ENCODE peak calls at places on chromosome 3, in six cellular contexts. One of them, this sample, is unnamed.
A peak's percentile ranks its signal among the peaks of the same experiment; 100 is the strongest.

GRCh38 chr3:62242846-62243245 is 130.5 kb downstream of the FEZF2 start:
- DNase-seq in BJ: no peak
- DNase-seq in anterior cingulate cortex: peak; percentile 12
- DNase-seq in naive thymus-derived CD4-positive, alpha-beta T cell: no peak
- DNase-seq in NCI-H524: no peak
- DNase-seq in progenitor cell of endocrine pancreas: no peak
- DNase-seq in this sample: no peak

GRCh38 chr3:42097166-42097946 is 6.2 kb downstream of the TRAK1 start:
- DNase-seq in anterior cingulate cortex: no peak
- DNase-seq in progenitor cell of endocrine pancreas: no peak
- DNase-seq in naive thymus-derived CD4-positive, alpha-beta T cell: no peak
- DNase-seq in BJ: peak; percentile 71
- DNase-seq in NCI-H524: no peak
- DNase-seq in this sample: no peak

GRCh38 chr3:26621891-26622633 is 510 bp upstream of the LRRC3B start:
- DNase-seq in progenitor cell of endocrine pancreas: no peak
- DNase-seq in BJ: no peak
- DNase-seq in NCI-H524: peak; percentile 6
- DNase-seq in naive thymus-derived CD4-positive, alpha-beta T cell: no peak
- DNase-seq in anterior cingulate cortex: no peak
- DNase-seq in this sample: no peak

GRCh38 chr3:120172070-120172469 is 77.8 kb upstream of the GSK3B start:
- DNase-seq in NCI-H524: no peak
- DNase-seq in BJ: no peak
- DNase-seq in progenitor cell of endocrine pancreas: no peak
- DNase-seq in anterior cingulate cortex: peak; percentile 58
- DNase-seq in naive thymus-derived CD4-positive, alpha-beta T cell: no peak
- DNase-seq in this sample: no peak

GRCh38 chr3:58176827-58177489 is 33.8 kb downstream of the DNASE1L3 start:
- DNase-seq in NCI-H524: no peak
- DNase-seq in anterior cingulate cortex: no peak
- DNase-seq in progenitor cell of endocrine pancreas: no peak
- DNase-seq in BJ: no peak
- DNase-seq in naive thymus-derived CD4-positive, alpha-beta T cell: no peak
- DNase-seq in this sample: no peak

GRCh38 chr3:182795383-182795782 is 2.1 kb downstream of the ATP11B start:
- DNase-seq in NCI-H524: no peak
- DNase-seq in BJ: no peak
- DNase-seq in progenitor cell of endocrine pancreas: no peak
- DNase-seq in anterior cingulate cortex: no peak
- DNase-seq in naive thymus-derived CD4-positive, alpha-beta T cell: peak; percentile 68
- DNase-seq in this sample: no peak

GRCh38 chr3:11698326-11699082 is 54.8 kb upstream of the VGLL4 start:
- DNase-seq in progenitor cell of endocrine pancreas: no peak
- DNase-seq in anterior cingulate cortex: no peak
- DNase-seq in naive thymus-derived CD4-positive, alpha-beta T cell: no peak
- DNase-seq in NCI-H524: no peak
- DNase-seq in BJ: no peak
- DNase-seq in this sample: no peak

GRCh38 chr3:58585005-58585786 is 8.0 kb upstream of the FAM107A start:
- DNase-seq in anterior cingulate cortex: peak; percentile 82
- DNase-seq in BJ: no peak
- DNase-seq in naive thymus-derived CD4-positive, alpha-beta T cell: no peak
- DNase-seq in NCI-H524: peak; percentile 56
- DNase-seq in progenitor cell of endocrine pancreas: peak; percentile 61
- DNase-seq in this sample: no peak

GRCh38 chr3:108106031-108106430 is 15.2 kb upstream of the CD47 start:
- DNase-seq in progenitor cell of endocrine pancreas: no peak
- DNase-seq in BJ: no peak
- DNase-seq in anterior cingulate cortex: no peak
- DNase-seq in naive thymus-derived CD4-positive, alpha-beta T cell: no peak
- DNase-seq in NCI-H524: no peak
- DNase-seq in this sample: no peak

GRCh38 chr3:58560771-58561311 is 16.4 kb downstream of the FAM107A start:
- DNase-seq in NCI-H524: peak; percentile 36
- DNase-seq in anterior cingulate cortex: no peak
- DNase-seq in progenitor cell of endocrine pancreas: no peak
- DNase-seq in BJ: peak; percentile 97
- DNase-seq in naive thymus-derived CD4-positive, alpha-beta T cell: no peak
- DNase-seq in this sample: peak; percentile 53

GRCh38 chr3:50182533-50183099 is 8.8 kb upstream of the GNAT1 start:
- DNase-seq in naive thymus-derived CD4-positive, alpha-beta T cell: no peak
- DNase-seq in NCI-H524: no peak
- DNase-seq in progenitor cell of endocrine pancreas: no peak
- DNase-seq in anterior cingulate cortex: no peak
- DNase-seq in BJ: no peak
- DNase-seq in this sample: no peak

GRCh38 chr3:186596568-186597287 is 16.1 kb upstream of the AHSG start:
- DNase-seq in BJ: no peak
- DNase-seq in NCI-H524: no peak
- DNase-seq in naive thymus-derived CD4-positive, alpha-beta T cell: no peak
- DNase-seq in anterior cingulate cortex: no peak
- DNase-seq in progenitor cell of endocrine pancreas: no peak
- DNase-seq in this sample: no peak

GRCh38 chr3:10213156-10213792 is 35.0 kb upstream of the TATDN2 start:
- DNase-seq in naive thymus-derived CD4-positive, alpha-beta T cell: no peak
- DNase-seq in NCI-H524: no peak
- DNase-seq in progenitor cell of endocrine pancreas: no peak
- DNase-seq in anterior cingulate cortex: no peak
- DNase-seq in BJ: no peak
- DNase-seq in this sample: no peak

GRCh38 chr3:35773398-35773797 is 134.1 kb downstream of the ARPP21 start:
- DNase-seq in BJ: no peak
- DNase-seq in NCI-H524: no peak
- DNase-seq in anterior cingulate cortex: no peak
- DNase-seq in naive thymus-derived CD4-positive, alpha-beta T cell: no peak
- DNase-seq in progenitor cell of endocrine pancreas: no peak
- DNase-seq in this sample: no peak

GRCh38 chr3:50639055-50639494 is 22.1 kb downstream of the MAPKAPK3 start:
- DNase-seq in progenitor cell of endocrine pancreas: no peak
- DNase-seq in naive thymus-derived CD4-positive, alpha-beta T cell: no peak
- DNase-seq in NCI-H524: no peak
- DNase-seq in BJ: no peak
- DNase-seq in anterior cingulate cortex: no peak
- DNase-seq in this sample: no peak

GRCh38 chr3:69288161-69288895 is 97.6 kb downstream of the FRMD4B start:
- DNase-seq in NCI-H524: no peak
- DNase-seq in BJ: no peak
- DNase-seq in progenitor cell of endocrine pancreas: no peak
- DNase-seq in naive thymus-derived CD4-positive, alpha-beta T cell: no peak
- DNase-seq in anterior cingulate cortex: no peak
- DNase-seq in this sample: no peak

GRCh38 chr3:50885491-50885890 is 210.8 kb downstream of the DOCK3 start:
- DNase-seq in NCI-H524: no peak
- DNase-seq in progenitor cell of endocrine pancreas: no peak
- DNase-seq in naive thymus-derived CD4-positive, alpha-beta T cell: no peak
- DNase-seq in anterior cingulate cortex: no peak
- DNase-seq in BJ: no peak
- DNase-seq in this sample: peak; percentile 46

GRCh38 chr3:49842843-49843242 is 13.5 kb downstream of the TRAIP start:
- DNase-seq in naive thymus-derived CD4-positive, alpha-beta T cell: no peak
- DNase-seq in anterior cingulate cortex: no peak
- DNase-seq in progenitor cell of endocrine pancreas: no peak
- DNase-seq in NCI-H524: no peak
- DNase-seq in BJ: no peak
- DNase-seq in this sample: no peak

GRCh38 chr3:60086811-60087210 is 1037.0 kb upstream of the CFAP20DC start:
- DNase-seq in anterior cingulate cortex: no peak
- DNase-seq in BJ: no peak
- DNase-seq in naive thymus-derived CD4-positive, alpha-beta T cell: no peak
- DNase-seq in NCI-H524: no peak
- DNase-seq in progenitor cell of endocrine pancreas: no peak
- DNase-seq in this sample: no peak

GRCh38 chr3:4809970-4810369 is 169.3 kb upstream of the BHLHE40 start:
- DNase-seq in naive thymus-derived CD4-positive, alpha-beta T cell: no peak
- DNase-seq in BJ: no peak
- DNase-seq in anterior cingulate cortex: no peak
- DNase-seq in NCI-H524: no peak
- DNase-seq in progenitor cell of endocrine pancreas: no peak
- DNase-seq in this sample: peak; percentile 21

GRCh38 chr3:77370413-77370812 is 330.5 kb downstream of the ROBO2 start:
- DNase-seq in BJ: peak; percentile 40
- DNase-seq in progenitor cell of endocrine pancreas: no peak
- DNase-seq in naive thymus-derived CD4-positive, alpha-beta T cell: no peak
- DNase-seq in anterior cingulate cortex: no peak
- DNase-seq in NCI-H524: no peak
- DNase-seq in this sample: no peak

GRCh38 chr3:33074217-33075067 is 22.5 kb downstream of the GLB1 start:
- DNase-seq in naive thymus-derived CD4-positive, alpha-beta T cell: peak; percentile 30
- DNase-seq in progenitor cell of endocrine pancreas: peak; percentile 46
- DNase-seq in NCI-H524: peak; percentile 31
- DNase-seq in anterior cingulate cortex: peak; percentile 32
- DNase-seq in BJ: no peak
- DNase-seq in this sample: peak; percentile 70

GRCh38 chr3:182294256-182294655 is 499.0 kb upstream of the ATP11B start:
- DNase-seq in naive thymus-derived CD4-positive, alpha-beta T cell: no peak
- DNase-seq in BJ: no peak
- DNase-seq in progenitor cell of endocrine pancreas: no peak
- DNase-seq in anterior cingulate cortex: no peak
- DNase-seq in NCI-H524: no peak
- DNase-seq in this sample: no peak

GRCh38 chr3:58659051-58659675 is 7.4 kb downstream of the FAM3D start:
- DNase-seq in naive thymus-derived CD4-positive, alpha-beta T cell: no peak
- DNase-seq in BJ: no peak
- DNase-seq in anterior cingulate cortex: no peak
- DNase-seq in NCI-H524: no peak
- DNase-seq in progenitor cell of endocrine pancreas: no peak
- DNase-seq in this sample: peak; percentile 52